ENCODE peak calls at places on chromosome 13, in six cellular contexts. One of them, this sample, is unnamed.

GRCh38 chr13:101706651-101707050 is 254.2 kb downstream of the ITGBL1 start:
- DNase-seq in fibroblast of villous mesenchyme: peak
- DNase-seq in AG10803: peak
- DNase-seq in adrenal gland: no peak
- DNase-seq in dorsolateral prefrontal cortex: no peak
- DNase-seq in mesothelial cell of epicardium: no peak
- DNase-seq in this sample: no peak

GRCh38 chr13:103694033-103694432 is 627.8 kb upstream of the SLC10A2 start:
- DNase-seq in fibroblast of villous mesenchyme: no peak
- DNase-seq in AG10803: no peak
- DNase-seq in adrenal gland: no peak
- DNase-seq in dorsolateral prefrontal cortex: no peak
- DNase-seq in mesothelial cell of epicardium: no peak
- DNase-seq in this sample: no peak

GRCh38 chr13:108496364-108497215 is 132.8 kb upstream of the MYO16 start:
- DNase-seq in fibroblast of villous mesenchyme: no peak
- DNase-seq in AG10803: no peak
- DNase-seq in adrenal gland: no peak
- DNase-seq in dorsolateral prefrontal cortex: no peak
- DNase-seq in mesothelial cell of epicardium: no peak
- DNase-seq in this sample: no peak

GRCh38 chr13:25335856-25336255 is 34.4 kb downstream of the NUP58 start:
- DNase-seq in fibroblast of villous mesenchyme: no peak
- DNase-seq in AG10803: peak
- DNase-seq in adrenal gland: no peak
- DNase-seq in dorsolateral prefrontal cortex: no peak
- DNase-seq in mesothelial cell of epicardium: no peak
- DNase-seq in this sample: no peak

GRCh38 chr13:101941095-101941777 is 460.6 kb downstream of the FGF14 start:
- DNase-seq in fibroblast of villous mesenchyme: peak
- DNase-seq in AG10803: peak
- DNase-seq in adrenal gland: peak
- DNase-seq in dorsolateral prefrontal cortex: no peak
- DNase-seq in mesothelial cell of epicardium: no peak
- DNase-seq in this sample: no peak

GRCh38 chr13:111429064-111429558 is 108.7 kb downstream of the TEX29 start:
- DNase-seq in fibroblast of villous mesenchyme: peak
- DNase-seq in AG10803: peak
- DNase-seq in adrenal gland: peak
- DNase-seq in dorsolateral prefrontal cortex: no peak
- DNase-seq in mesothelial cell of epicardium: no peak
- DNase-seq in this sample: no peak

GRCh38 chr13:110359840-110360301 is 52.8 kb downstream of the COL4A2 start:
- DNase-seq in fibroblast of villous mesenchyme: peak
- DNase-seq in AG10803: no peak
- DNase-seq in adrenal gland: no peak
- DNase-seq in dorsolateral prefrontal cortex: no peak
- DNase-seq in mesothelial cell of epicardium: no peak
- DNase-seq in this sample: no peak

GRCh38 chr13:36986462-36987240 is 12.5 kb downstream of the ALG5 start:
- DNase-seq in fibroblast of villous mesenchyme: peak
- DNase-seq in AG10803: peak
- DNase-seq in adrenal gland: no peak
- DNase-seq in dorsolateral prefrontal cortex: no peak
- DNase-seq in mesothelial cell of epicardium: no peak
- DNase-seq in this sample: no peak

GRCh38 chr13:51674276-51674675 is 90.0 kb downstream of the WDFY2 start:
- DNase-seq in fibroblast of villous mesenchyme: no peak
- DNase-seq in AG10803: no peak
- DNase-seq in adrenal gland: no peak
- DNase-seq in dorsolateral prefrontal cortex: no peak
- DNase-seq in mesothelial cell of epicardium: no peak
- DNase-seq in this sample: no peak

GRCh38 chr13:94329754-94330551 is 149.5 kb downstream of the DCT start:
- DNase-seq in fibroblast of villous mesenchyme: peak
- DNase-seq in AG10803: peak
- DNase-seq in adrenal gland: no peak
- DNase-seq in dorsolateral prefrontal cortex: no peak
- DNase-seq in mesothelial cell of epicardium: no peak
- DNase-seq in this sample: no peak

GRCh38 chr13:37985281-37985680 is 115.7 kb upstream of the TRPC4 start:
- DNase-seq in fibroblast of villous mesenchyme: no peak
- DNase-seq in AG10803: no peak
- DNase-seq in adrenal gland: no peak
- DNase-seq in dorsolateral prefrontal cortex: no peak
- DNase-seq in mesothelial cell of epicardium: no peak
- DNase-seq in this sample: no peak

GRCh38 chr13:101942038-101942437 is 459.8 kb downstream of the FGF14 start:
- DNase-seq in fibroblast of villous mesenchyme: peak
- DNase-seq in AG10803: peak
- DNase-seq in adrenal gland: peak
- DNase-seq in dorsolateral prefrontal cortex: no peak
- DNase-seq in mesothelial cell of epicardium: no peak
- DNase-seq in this sample: no peak

GRCh38 chr13:51585234-51585672 is 991 bp downstream of the WDFY2 start:
- DNase-seq in fibroblast of villous mesenchyme: peak
- DNase-seq in AG10803: peak
- DNase-seq in adrenal gland: no peak
- DNase-seq in dorsolateral prefrontal cortex: no peak
- DNase-seq in mesothelial cell of epicardium: no peak
- DNase-seq in this sample: no peak

GRCh38 chr13:96998071-96998470 is 3.8 kb upstream of the OXGR1 start:
- DNase-seq in fibroblast of villous mesenchyme: no peak
- DNase-seq in AG10803: no peak
- DNase-seq in adrenal gland: no peak
- DNase-seq in dorsolateral prefrontal cortex: no peak
- DNase-seq in mesothelial cell of epicardium: no peak
- DNase-seq in this sample: no peak

GRCh38 chr13:110262944-110263343 is 44.0 kb downstream of the COL4A1 start:
- DNase-seq in fibroblast of villous mesenchyme: no peak
- DNase-seq in AG10803: no peak
- DNase-seq in adrenal gland: no peak
- DNase-seq in dorsolateral prefrontal cortex: no peak
- DNase-seq in mesothelial cell of epicardium: no peak
- DNase-seq in this sample: no peak

GRCh38 chr13:59687028-59687427 is 476.7 kb downstream of the DIAPH3 start:
- DNase-seq in fibroblast of villous mesenchyme: peak
- DNase-seq in AG10803: no peak
- DNase-seq in adrenal gland: no peak
- DNase-seq in dorsolateral prefrontal cortex: no peak
- DNase-seq in mesothelial cell of epicardium: no peak
- DNase-seq in this sample: no peak

GRCh38 chr13:43364210-43365041 is 341.0 kb downstream of the DNAJC15 start:
- DNase-seq in fibroblast of villous mesenchyme: peak
- DNase-seq in AG10803: peak
- DNase-seq in adrenal gland: peak
- DNase-seq in dorsolateral prefrontal cortex: no peak
- DNase-seq in mesothelial cell of epicardium: no peak
- DNase-seq in this sample: no peak

GRCh38 chr13:74210693-74211393 is 76.6 kb upstream of the KLF12 start:
- DNase-seq in fibroblast of villous mesenchyme: peak
- DNase-seq in AG10803: peak
- DNase-seq in adrenal gland: no peak
- DNase-seq in dorsolateral prefrontal cortex: no peak
- DNase-seq in mesothelial cell of epicardium: no peak
- DNase-seq in this sample: no peak

GRCh38 chr13:94825507-94825906 is 113.2 kb upstream of the SOX21 start:
- DNase-seq in fibroblast of villous mesenchyme: peak
- DNase-seq in AG10803: peak
- DNase-seq in adrenal gland: peak
- DNase-seq in dorsolateral prefrontal cortex: no peak
- DNase-seq in mesothelial cell of epicardium: no peak
- DNase-seq in this sample: no peak

GRCh38 chr13:63517376-63517775 is 2101.7 kb upstream of the PCDH20 start:
- DNase-seq in fibroblast of villous mesenchyme: peak
- DNase-seq in AG10803: peak
- DNase-seq in adrenal gland: no peak
- DNase-seq in dorsolateral prefrontal cortex: no peak
- DNase-seq in mesothelial cell of epicardium: no peak
- DNase-seq in this sample: no peak

GRCh38 chr13:93771229-93771628 is 544.6 kb downstream of the GPC6 start:
- DNase-seq in fibroblast of villous mesenchyme: no peak
- DNase-seq in AG10803: no peak
- DNase-seq in adrenal gland: no peak
- DNase-seq in dorsolateral prefrontal cortex: no peak
- DNase-seq in mesothelial cell of epicardium: no peak
- DNase-seq in this sample: no peak

GRCh38 chr13:78876915-78877549 is 218.1 kb upstream of the OBI1 start:
- DNase-seq in fibroblast of villous mesenchyme: no peak
- DNase-seq in AG10803: no peak
- DNase-seq in adrenal gland: no peak
- DNase-seq in dorsolateral prefrontal cortex: no peak
- DNase-seq in mesothelial cell of epicardium: no peak
- DNase-seq in this sample: no peak

GRCh38 chr13:90447034-90447734 is 900.3 kb upstream of the MIR17HG start:
- DNase-seq in fibroblast of villous mesenchyme: no peak
- DNase-seq in AG10803: no peak
- DNase-seq in adrenal gland: no peak
- DNase-seq in dorsolateral prefrontal cortex: no peak
- DNase-seq in mesothelial cell of epicardium: no peak
- DNase-seq in this sample: no peak

GRCh38 chr13:80504453-80504852 is 163.5 kb upstream of the SPRY2 start:
- DNase-seq in fibroblast of villous mesenchyme: no peak
- DNase-seq in AG10803: no peak
- DNase-seq in adrenal gland: no peak
- DNase-seq in dorsolateral prefrontal cortex: no peak
- DNase-seq in mesothelial cell of epicardium: no peak
- DNase-seq in this sample: no peak

GRCh38 chr13:64591981-64592380 is 2638.2 kb downstream of the PCDH9 start:
- DNase-seq in fibroblast of villous mesenchyme: no peak
- DNase-seq in AG10803: peak
- DNase-seq in adrenal gland: no peak
- DNase-seq in dorsolateral prefrontal cortex: no peak
- DNase-seq in mesothelial cell of epicardium: no peak
- DNase-seq in this sample: no peak

GRCh38 chr13:109720758-109721184 is 65.6 kb downstream of the IRS2 start:
- DNase-seq in fibroblast of villous mesenchyme: no peak
- DNase-seq in AG10803: no peak
- DNase-seq in adrenal gland: no peak
- DNase-seq in dorsolateral prefrontal cortex: no peak
- DNase-seq in mesothelial cell of epicardium: no peak
- DNase-seq in this sample: no peak

DNA sequence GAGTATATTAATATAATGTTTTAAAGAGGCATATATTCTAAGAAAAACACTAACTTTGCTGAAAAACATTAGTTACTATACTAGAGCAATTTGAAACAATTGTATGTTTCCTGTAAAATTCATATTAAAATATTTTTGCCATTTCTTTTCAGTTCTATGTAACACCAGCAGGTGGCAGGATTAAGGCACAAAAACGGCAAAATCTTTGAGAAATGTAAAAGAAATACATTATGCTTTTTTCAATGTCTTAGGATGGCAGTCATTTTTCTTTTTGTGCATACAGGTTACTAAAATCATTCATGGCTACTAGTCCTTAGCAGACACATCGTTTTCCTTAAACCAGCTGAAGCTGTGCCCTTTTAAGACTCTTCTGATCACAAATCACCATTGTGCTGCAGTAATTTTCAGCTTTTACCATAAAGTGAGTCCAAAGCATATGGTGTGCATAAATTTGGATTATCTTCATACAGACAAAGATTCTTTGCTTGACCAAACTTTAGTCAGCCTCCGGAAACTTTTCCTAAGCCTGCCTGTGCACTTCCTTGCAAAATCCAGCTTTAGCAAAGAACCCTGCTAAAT is 800.7 kb upstream of the SLITRK5 start:
- DNase-seq in fibroblast of villous mesenchyme: peak
- DNase-seq in AG10803: peak
- DNase-seq in adrenal gland: no peak
- DNase-seq in dorsolateral prefrontal cortex: no peak
- DNase-seq in mesothelial cell of epicardium: no peak
- DNase-seq in this sample: no peak
- TF ChIP-seq CTCF in fibroblast of villous mesenchyme: peak
- TF ChIP-seq CTCF in AG10803: peak
- TF ChIP-seq CTCF in adrenal gland: peak
- TF ChIP-seq CTCF in dorsolateral prefrontal cortex: peak
- TF ChIP-seq CTCF in mesothelial cell of epicardium: peak
- TF ChIP-seq CTCF in this sample: peak

DNA sequence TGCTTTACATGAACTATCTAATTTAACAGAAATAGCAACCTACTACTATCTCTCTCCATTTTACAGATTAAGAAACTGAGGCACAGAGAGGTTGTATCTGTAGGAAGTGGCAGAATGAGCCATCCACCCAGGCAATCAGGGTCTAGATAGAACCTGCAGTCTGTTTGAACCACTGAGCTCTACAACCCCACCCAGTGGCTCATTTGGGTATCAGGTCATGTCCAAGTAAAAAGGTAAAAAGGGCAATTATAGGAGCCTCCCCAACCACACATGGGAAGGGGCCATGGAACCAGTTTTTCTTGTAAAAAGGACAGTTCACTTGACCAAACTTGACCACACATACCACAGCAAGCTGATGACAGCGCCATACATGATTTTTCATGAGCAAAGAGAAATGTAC is 92.9 kb upstream of the SGCG start:
- DNase-seq in fibroblast of villous mesenchyme: peak
- DNase-seq in AG10803: peak
- DNase-seq in adrenal gland: no peak
- DNase-seq in dorsolateral prefrontal cortex: no peak
- DNase-seq in mesothelial cell of epicardium: no peak
- DNase-seq in this sample: no peak
- TF ChIP-seq CTCF in fibroblast of villous mesenchyme: peak
- TF ChIP-seq CTCF in AG10803: peak
- TF ChIP-seq CTCF in adrenal gland: peak
- TF ChIP-seq CTCF in dorsolateral prefrontal cortex: peak
- TF ChIP-seq CTCF in mesothelial cell of epicardium: peak
- TF ChIP-seq CTCF in this sample: peak

GRCh38 chr13:98315902-98316301 is 138.8 kb upstream of the RNF113B start:
- DNase-seq in fibroblast of villous mesenchyme: no peak
- DNase-seq in AG10803: no peak
- DNase-seq in adrenal gland: no peak
- DNase-seq in dorsolateral prefrontal cortex: no peak
- DNase-seq in mesothelial cell of epicardium: no peak
- DNase-seq in this sample: no peak
- TF ChIP-seq CTCF in fibroblast of villous mesenchyme: no peak
- TF ChIP-seq CTCF in AG10803: no peak
- TF ChIP-seq CTCF in adrenal gland: no peak
- TF ChIP-seq CTCF in dorsolateral prefrontal cortex: no peak
- TF ChIP-seq CTCF in mesothelial cell of epicardium: no peak
- TF ChIP-seq CTCF in this sample: no peak

GRCh38 chr13:75363371-75363770 is 118.6 kb downstream of the TBC1D4 start:
- DNase-seq in fibroblast of villous mesenchyme: no peak
- DNase-seq in AG10803: no peak
- DNase-seq in adrenal gland: no peak
- DNase-seq in dorsolateral prefrontal cortex: no peak
- DNase-seq in mesothelial cell of epicardium: no peak
- DNase-seq in this sample: no peak

GRCh38 chr13:75366380-75367280 is 115.3 kb downstream of the TBC1D4 start:
- DNase-seq in fibroblast of villous mesenchyme: no peak
- DNase-seq in AG10803: no peak
- DNase-seq in adrenal gland: no peak
- DNase-seq in dorsolateral prefrontal cortex: no peak
- DNase-seq in mesothelial cell of epicardium: no peak
- DNase-seq in this sample: no peak

GRCh38 chr13:75368167-75368566 is 113.8 kb downstream of the TBC1D4 start:
- DNase-seq in fibroblast of villous mesenchyme: peak
- DNase-seq in AG10803: peak
- DNase-seq in adrenal gland: no peak
- DNase-seq in dorsolateral prefrontal cortex: no peak
- DNase-seq in mesothelial cell of epicardium: no peak
- DNase-seq in this sample: no peak

GRCh38 chr13:75364131-75364713 is 117.7 kb downstream of the TBC1D4 start:
- DNase-seq in fibroblast of villous mesenchyme: no peak
- DNase-seq in AG10803: no peak
- DNase-seq in adrenal gland: no peak
- DNase-seq in dorsolateral prefrontal cortex: no peak
- DNase-seq in mesothelial cell of epicardium: no peak
- DNase-seq in this sample: no peak

GRCh38 chr13:75365724-75366173 is 116.2 kb downstream of the TBC1D4 start:
- DNase-seq in fibroblast of villous mesenchyme: no peak
- DNase-seq in AG10803: peak
- DNase-seq in adrenal gland: no peak
- DNase-seq in dorsolateral prefrontal cortex: no peak
- DNase-seq in mesothelial cell of epicardium: no peak
- DNase-seq in this sample: no peak
- TF ChIP-seq CTCF in fibroblast of villous mesenchyme: no peak
- TF ChIP-seq CTCF in AG10803: peak
- TF ChIP-seq CTCF in adrenal gland: no peak
- TF ChIP-seq CTCF in dorsolateral prefrontal cortex: peak
- TF ChIP-seq CTCF in mesothelial cell of epicardium: no peak
- TF ChIP-seq CTCF in this sample: peak